ENCODE peak calls at places on chromosomes 2 and 18, in eight cellular contexts. O, Q, X, H, Z, A, B and F are unnamed samples.

GRCh38 chr18:68104036-68104435 is 587.5 kb upstream of the DSEL start:
- DNase-seq in B (no peak), Z (no peak), O (no peak), H (no peak), A (no peak), X (no peak), Q (no peak), F (no peak)

GRCh38 chr2:214856116-214856515 is 46.6 kb upstream of the BARD1 start:
- DNase-seq in X (no peak), O (no peak), A (no peak), B (no peak), Z (no peak), Q (no peak), H (no peak), F (no peak)

GRCh38 chr18:32771169-32771751 is 1.6 kb downstream of the KLHL14 start:
- DNase-seq in Z (no peak), H (no peak), O (peak; percentile 42), X (peak; percentile 30), B (peak; percentile 43), A (peak; percentile 78), Q (peak; percentile 79), F (peak; percentile 22)

GRCh38 chr2:18178736-18179349 is 300.4 kb downstream of the KCNS3 start:
- DNase-seq in X (peak; percentile 42), A (no peak), Z (peak; percentile 32), Q (no peak), O (no peak), B (peak; percentile 76), H (no peak), F (peak; percentile 33)

GRCh38 chr2:220224711-220225519 is 597.5 kb downstream of the SLC4A3 start:
- DNase-seq in Z (no peak), B (no peak), O (no peak), X (no peak), A (no peak), H (no peak), Q (no peak), F (no peak)

GRCh38 chr2:189393440-189394111 is 47.7 kb upstream of the WDR75 start:
- DNase-seq in X (no peak), Q (no peak), B (no peak), A (no peak), H (no peak), O (no peak), Z (no peak), F (no peak)

GRCh38 chr18:74493689-74494088 is 2.5 kb upstream of the CNDP2 start:
- DNase-seq in X (no peak), A (no peak), Z (no peak), H (peak; percentile 25), B (peak; percentile 10), Q (peak; percentile 36), O (no peak), F (peak; percentile 62)

GRCh38 chr2:96631804-96632435 is 6.2 kb downstream of the KANSL3 start:
- DNase-seq in X (no peak), B (no peak), Z (no peak), A (no peak), O (no peak), H (no peak), Q (no peak), F (no peak)

GRCh38 chr18:74596959-74597661 is 560 bp upstream of the ZNF407 start:
- DNase-seq in O (peak; percentile 73), B (peak; percentile 70), Z (peak; percentile 69), X (peak; percentile 52), A (peak; percentile 87), Q (peak; percentile 98), H (peak; percentile 66), F (peak; percentile 73)

GRCh38 chr2:182870227-182870626 is 3.8 kb upstream of the FRZB start:
- DNase-seq in A (no peak), Z (no peak), O (no peak), X (no peak), B (no peak), Q (no peak), H (no peak), F (peak; percentile 44)